ENCODE peak calls at places on chromosomes 2 and 18, in eight cellular contexts. L is IMR-90, S is cardiac fibroblast, P is fibroblast of pulmonary artery, I is fibroblast of mammary gland, M is AG09309, K is fibroblast of the aortic adventitia, D is astrocyte of the spinal cord. X is an unnamed sample.

GRCh38 chr18:44782617-44783016 is 101.9 kb downstream of the SETBP1 start:
- DNase-seq in M (no peak), P (no peak), I (no peak), D (no peak), S (no peak), K (no peak), L (no peak), X (no peak)

GRCh38 chr2:55165567-55165966 is 66.5 kb downstream of the CLHC1 start:
- DNase-seq in I (peak), D (peak), P (no peak), K (peak), S (peak), L (peak), M (no peak), X (no peak)

GRCh38 chr18:61982475-61982874 is 89.7 kb upstream of the RNF152 start:
- DNase-seq in L (no peak), D (no peak), I (no peak), K (no peak), S (no peak), P (no peak), M (no peak), X (no peak)

GRCh38 chr2:71410716-71411115 is 42.6 kb upstream of the DYSF start:
- DNase-seq in I (no peak), M (no peak), S (peak), D (no peak), P (no peak), L (no peak), K (no peak), X (no peak)

GRCh38 chr2:7905756-7906155 is 776.1 kb upstream of the ID2 start:
- DNase-seq in S (no peak), M (no peak), P (no peak), I (no peak), D (no peak), L (no peak), K (no peak), X (no peak)

GRCh38 chr2:144131042-144131441 is 388.9 kb downstream of the ZEB2 start:
- DNase-seq in P (no peak), K (peak), S (peak), M (no peak), D (peak), L (peak), I (peak), X (no peak)

GRCh38 chr2:120926463-120927165 is 190.9 kb downstream of the GLI2 start:
- DNase-seq in M (no peak), I (no peak), D (no peak), S (no peak), L (peak), K (no peak), P (no peak), X (no peak)

GRCh38 chr2:64214281-64215115 is 70.3 kb upstream of the PELI1 start:
- DNase-seq in I (no peak), L (no peak), D (peak), K (no peak), S (peak), M (no peak), P (peak), X (no peak)

GRCh38 chr2:177772529-177772928 is 300.0 kb downstream of the PDE11A start:
- DNase-seq in K (peak), S (peak), D (peak), P (peak), L (peak), I (peak), M (no peak), X (no peak)

GRCh38 chr2:59333007-59333406 is 1091.9 kb upstream of the FANCL start:
- DNase-seq in P (no peak), M (no peak), I (no peak), S (no peak), K (no peak), L (no peak), D (no peak), X (no peak)
- TF ChIP-seq CTCF in P (no peak), M (no peak), I (no peak), S (no peak), K (no peak), L (no peak), D (no peak), X (no peak)

GRCh38 chr2:234981197-234982095 is 29.6 kb downstream of the SH3BP4 start:
- DNase-seq in I (peak), M (peak), P (peak), L (peak), S (peak), D (peak), K (peak), X (peak)

GRCh38 chr2:234983011-234983726 is 31.4 kb downstream of the SH3BP4 start:
- DNase-seq in P (no peak), I (no peak), S (no peak), L (no peak), M (no peak), D (no peak), K (no peak), X (no peak)

GRCh38 chr2:234980476-234981187 is 28.8 kb downstream of the SH3BP4 start:
- DNase-seq in L (no peak), M (no peak), P (peak), I (no peak), S (no peak), D (peak), K (no peak), X (no peak)

GRCh38 chr2:234979204-234980167 is 27.7 kb downstream of the SH3BP4 start:
- DNase-seq in D (peak), I (no peak), S (peak), P (peak), L (peak), K (peak), M (no peak), X (no peak)

DNA sequence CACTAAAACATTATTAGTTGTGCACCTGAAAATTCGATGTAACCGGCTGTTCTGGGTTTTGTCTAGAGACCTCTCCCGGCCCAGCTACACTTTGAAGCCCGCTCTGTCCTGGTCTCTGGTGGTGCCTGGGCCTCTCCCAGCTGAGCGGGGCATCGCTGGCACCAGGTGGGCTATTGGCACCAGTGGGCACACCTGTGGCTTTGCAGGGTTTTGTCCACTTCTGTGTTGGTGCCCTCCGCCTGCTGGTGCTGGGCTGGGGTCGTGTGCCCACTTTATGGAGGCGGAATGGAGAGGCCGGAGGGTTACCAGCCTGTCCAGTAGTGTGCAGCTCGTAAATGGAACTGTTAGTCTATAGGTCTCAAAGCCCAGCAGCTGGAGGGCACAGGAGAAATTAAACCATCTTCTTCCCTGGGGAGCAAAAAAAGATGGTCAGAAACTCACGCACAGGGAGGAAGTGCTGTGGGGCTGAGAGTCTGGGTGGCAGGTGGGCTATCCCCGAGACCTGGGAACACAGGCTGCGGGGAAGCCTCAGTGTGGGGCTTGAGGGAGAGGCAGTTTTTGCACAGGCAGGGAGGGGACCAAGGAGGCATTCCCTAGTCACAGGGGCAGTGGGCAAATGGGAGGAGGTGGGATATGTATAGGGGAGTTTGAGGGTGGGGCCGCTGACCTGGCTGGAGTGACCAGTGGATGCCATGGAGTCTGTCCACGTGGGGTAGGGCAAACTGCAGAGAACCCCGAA is 30.4 kb downstream of the SH3BP4 start:
- DNase-seq in M (no peak), I (no peak), D (no peak), P (no peak), S (no peak), K (no peak), L (no peak), X (no peak)
- H3K4me3 ChIP-seq in M (no peak), I (no peak), D (no peak), P (peak), S (peak), K (peak), L (no peak), X (peak)

GRCh38 chr2:24926602-24927252 is 6.7 kb upstream of the ADCY3 start:
- DNase-seq in K (peak), M (no peak), I (peak), S (peak), D (no peak), L (no peak), P (peak), X (no peak)
- TF ChIP-seq CTCF in K (no peak), M (no peak), I (no peak), S (no peak), D (no peak), L (no peak), P (no peak), X (no peak)

DNA sequence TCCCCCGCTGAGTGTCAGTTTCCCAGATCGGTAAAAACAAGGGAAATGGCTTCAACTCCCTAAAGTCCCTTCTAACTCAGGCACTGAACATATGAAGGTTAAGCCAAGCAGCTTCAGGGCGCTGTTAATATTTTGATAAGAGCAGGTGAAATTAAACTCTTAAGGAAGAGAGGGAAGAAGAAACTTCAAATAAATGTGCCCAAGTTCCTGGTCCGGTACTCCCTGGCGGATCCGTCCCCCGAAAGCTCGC is 564 bp downstream of the TRABD2A start:
- DNase-seq in L (no peak), I (no peak), K (no peak), M (no peak), S (no peak), D (no peak), P (no peak), X (no peak)
- H3K4me3 ChIP-seq in L (peak), I (peak), K (peak), M (peak), S (peak), D (peak), P (peak), X (peak)

DNA sequence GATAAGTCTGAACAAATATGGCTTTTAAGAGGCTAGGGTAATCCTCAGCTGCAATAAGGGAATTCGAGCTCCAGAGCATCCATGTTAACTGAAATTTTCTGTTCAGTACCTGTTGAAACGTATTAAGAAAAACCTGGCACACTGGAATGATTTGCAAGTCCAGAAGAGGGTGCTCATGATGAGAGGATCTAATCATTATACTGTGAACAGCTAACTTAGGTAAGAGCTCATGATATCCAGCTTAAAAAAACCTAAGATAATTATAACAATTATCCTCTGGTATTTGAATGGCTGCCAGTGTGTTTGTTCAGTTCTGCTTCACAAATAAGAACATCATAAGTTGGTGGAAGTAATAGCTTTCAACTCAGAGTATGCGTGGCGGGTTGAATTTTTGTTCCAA is 1118.3 kb upstream of the DDX18 start:
- DNase-seq in S (no peak), L (no peak), M (no peak), I (no peak), D (peak), K (no peak), P (no peak), X (no peak)
- TF ChIP-seq CTCF in S (no peak), L (no peak), M (no peak), I (no peak), D (no peak), K (no peak), P (no peak), X (peak)

DNA sequence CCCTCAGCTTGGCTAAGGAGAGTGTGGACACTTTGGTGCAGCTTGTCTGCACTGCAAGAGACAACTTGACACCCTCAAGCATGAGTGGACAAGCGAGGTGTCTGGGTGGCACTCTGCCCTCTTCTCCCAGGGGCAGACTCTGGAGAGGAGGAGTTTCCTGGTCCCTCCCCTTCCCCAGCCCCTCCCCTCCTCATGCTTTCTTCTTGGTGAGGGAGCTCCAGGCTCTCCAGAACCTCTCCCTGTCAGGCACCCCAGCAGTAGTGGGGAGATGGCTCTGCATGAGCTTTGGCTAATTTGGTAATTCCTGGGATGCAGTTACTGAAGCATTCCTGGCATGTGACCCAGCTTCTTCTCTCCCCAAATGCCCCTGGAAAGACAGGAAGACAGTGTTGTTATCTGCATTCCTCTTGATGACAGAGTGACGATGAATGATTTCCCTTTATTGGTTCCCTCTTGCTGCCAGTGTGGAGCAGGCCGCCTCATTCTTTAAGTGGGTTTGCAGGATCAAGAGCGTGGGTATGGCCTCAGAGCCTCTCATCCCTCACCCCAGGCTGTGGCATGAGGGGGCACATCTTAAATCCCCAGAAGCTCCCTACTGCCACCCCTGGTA is 89.2 kb downstream of the STPG4 start:
- DNase-seq in M (peak), L (peak), I (peak), P (peak), S (peak), D (peak), K (peak), X (no peak)
- H3K4me3 ChIP-seq in M (no peak), L (no peak), I (no peak), P (no peak), S (no peak), D (no peak), K (no peak), X (no peak)

X was measured in epithelial cell of proximal tubule.